ENCODE peak calls at places on chromosomes 4 and X, in six cellular contexts. One of them, this sample, is unnamed.

GRCh38 chr4:119081943-119082342 is 53.7 kb upstream of the MYOZ2 start:
- DNase-seq in GM12892: no peak
- DNase-seq in GM12878: no peak
- DNase-seq in HepG2: no peak
- DNase-seq in K562: no peak
- DNase-seq in H1: no peak
- DNase-seq in this sample: no peak

GRCh38 chr4:42152507-42153504 is at the start of gene BEND4:
- DNase-seq in GM12892: no peak
- DNase-seq in GM12878: no peak
- DNase-seq in HepG2: no peak
- DNase-seq in K562: no peak
- DNase-seq in H1: no peak
- DNase-seq in this sample: no peak

GRCh38 chrX:95058815-95059214 is 1384.8 kb downstream of the FAM133A start:
- DNase-seq in GM12892: no peak
- DNase-seq in GM12878: no peak
- DNase-seq in HepG2: no peak
- DNase-seq in K562: no peak
- DNase-seq in H1: no peak
- DNase-seq in this sample: no peak

GRCh38 chr4:174631901-174632758 is 109.8 kb upstream of the HPGD start:
- DNase-seq in GM12892: no peak
- DNase-seq in GM12878: no peak
- DNase-seq in HepG2: peak
- DNase-seq in K562: peak
- DNase-seq in H1: no peak
- DNase-seq in this sample: no peak

GRCh38 chrX:133229361-133229760 is 11.2 kb upstream of the TFDP3 start:
- DNase-seq in GM12892: no peak
- DNase-seq in GM12878: no peak
- DNase-seq in HepG2: no peak
- DNase-seq in K562: no peak
- DNase-seq in H1: no peak
- DNase-seq in this sample: no peak

GRCh38 chr4:172515266-172515879 is 653.2 kb upstream of the GALNT7 start:
- DNase-seq in GM12892: no peak
- DNase-seq in GM12878: no peak
- DNase-seq in HepG2: no peak
- DNase-seq in K562: no peak
- DNase-seq in H1: peak
- DNase-seq in this sample: no peak

GRCh38 chr4:140095694-140096482 is 58.1 kb downstream of the MAML3 start:
- DNase-seq in GM12892: no peak
- DNase-seq in GM12878: no peak
- DNase-seq in HepG2: no peak
- DNase-seq in K562: no peak
- DNase-seq in H1: no peak
- DNase-seq in this sample: no peak

GRCh38 chr4:108054025-108054424 is 64.3 kb downstream of the HADH start:
- DNase-seq in GM12892: no peak
- DNase-seq in GM12878: no peak
- DNase-seq in HepG2: no peak
- DNase-seq in K562: no peak
- DNase-seq in H1: no peak
- DNase-seq in this sample: no peak

GRCh38 chr4:5203309-5203708 is 152.0 kb downstream of the STK32B start:
- DNase-seq in GM12892: no peak
- DNase-seq in GM12878: no peak
- DNase-seq in HepG2: no peak
- DNase-seq in K562: no peak
- DNase-seq in H1: no peak
- DNase-seq in this sample: no peak

GRCh38 chrX:133630362-133630761 is 215.1 kb upstream of the GPC4 start:
- DNase-seq in GM12892: no peak
- DNase-seq in GM12878: no peak
- DNase-seq in HepG2: no peak
- DNase-seq in K562: no peak
- DNase-seq in H1: no peak
- DNase-seq in this sample: no peak

GRCh38 chr4:159006202-159006601 is 96.7 kb upstream of the RAPGEF2 start:
- DNase-seq in GM12892: no peak
- DNase-seq in GM12878: no peak
- DNase-seq in HepG2: peak
- DNase-seq in K562: no peak
- DNase-seq in H1: no peak
- DNase-seq in this sample: no peak

GRCh38 chrX:69154051-69154450 is 11.2 kb downstream of the PJA1 start:
- DNase-seq in GM12892: no peak
- DNase-seq in GM12878: no peak
- DNase-seq in HepG2: no peak
- DNase-seq in K562: no peak
- DNase-seq in H1: no peak
- DNase-seq in this sample: no peak

GRCh38 chr4:121676388-121677075 is 20.2 kb downstream of the ANXA5 start:
- DNase-seq in GM12892: no peak
- DNase-seq in GM12878: no peak
- DNase-seq in HepG2: peak
- DNase-seq in K562: no peak
- DNase-seq in H1: no peak
- DNase-seq in this sample: no peak

GRCh38 chr4:182533948-182534347 is 290.7 kb downstream of the TENM3 start:
- DNase-seq in GM12892: no peak
- DNase-seq in GM12878: no peak
- DNase-seq in HepG2: no peak
- DNase-seq in K562: no peak
- DNase-seq in H1: no peak
- DNase-seq in this sample: no peak

GRCh38 chr4:133493776-133494175 is 344.7 kb downstream of the PCDH10 start:
- DNase-seq in GM12892: no peak
- DNase-seq in GM12878: no peak
- DNase-seq in HepG2: no peak
- DNase-seq in K562: no peak
- DNase-seq in H1: no peak
- DNase-seq in this sample: no peak

GRCh38 chr4:70666369-70666768 is at the start of gene JCHAIN:
- DNase-seq in GM12892: no peak
- DNase-seq in GM12878: no peak
- DNase-seq in HepG2: no peak
- DNase-seq in K562: no peak
- DNase-seq in H1: no peak
- DNase-seq in this sample: no peak
- TF ChIP-seq TAF1 in GM12892: no peak
- TF ChIP-seq TAF1 in GM12878: no peak
- TF ChIP-seq TAF1 in HepG2: no peak
- TF ChIP-seq TAF1 in K562: no peak
- TF ChIP-seq TAF1 in H1: no peak
- TF ChIP-seq TAF1 in this sample: no peak

DNA sequence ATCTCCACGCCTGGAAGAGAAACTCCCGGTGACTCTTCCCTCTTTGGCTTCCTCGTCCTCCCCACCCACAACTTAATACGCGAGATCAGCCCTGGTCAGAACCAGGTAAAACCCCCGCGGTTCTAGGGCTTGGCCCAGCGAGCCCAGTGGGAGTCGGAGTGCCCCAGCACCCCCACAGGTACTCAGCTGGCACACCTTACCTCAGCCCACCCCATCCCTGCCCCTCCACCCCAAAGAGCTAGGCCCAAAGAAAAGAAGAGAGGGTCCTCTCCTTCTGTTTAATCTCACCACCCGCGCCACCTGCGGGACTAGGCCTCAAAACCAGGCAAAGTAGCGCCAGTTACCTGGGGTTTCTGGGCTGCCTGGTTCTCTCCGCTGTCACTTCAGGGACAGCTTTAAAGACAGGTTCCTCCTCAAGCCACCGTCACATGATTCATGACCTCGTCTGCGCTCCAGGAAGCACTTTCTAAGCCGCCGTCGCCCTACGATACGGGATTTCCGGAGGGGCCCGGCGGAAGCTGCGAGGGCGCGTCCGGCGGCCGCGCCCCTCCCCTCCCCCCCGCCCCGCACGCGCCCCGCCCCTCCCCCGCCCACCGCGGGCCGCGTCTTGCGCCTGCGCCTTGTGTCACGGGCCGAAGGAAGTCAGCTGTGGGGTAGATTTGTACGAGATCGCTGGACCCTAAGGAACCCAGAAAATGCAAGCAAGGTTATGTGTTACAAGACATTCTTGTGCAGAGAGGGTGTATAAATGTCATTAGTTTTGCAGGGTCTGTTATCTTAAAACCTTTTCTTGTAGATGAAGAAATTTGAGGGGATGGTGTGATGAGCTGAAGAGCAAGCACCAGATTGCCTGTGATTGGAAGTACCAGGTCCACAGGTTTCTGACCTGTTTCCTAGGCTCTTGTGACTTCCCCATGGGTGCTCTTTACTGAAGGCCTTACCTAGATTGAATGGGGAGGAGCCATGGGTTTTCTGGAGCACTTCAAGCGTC is at the start of gene LAMTOR3:
- DNase-seq in GM12892: peak
- DNase-seq in GM12878: peak
- DNase-seq in HepG2: peak
- DNase-seq in K562: peak
- DNase-seq in H1: peak
- DNase-seq in this sample: peak
- TF ChIP-seq POLR2A in GM12892: peak
- TF ChIP-seq POLR2A in GM12878: peak
- TF ChIP-seq POLR2A in HepG2: peak
- TF ChIP-seq POLR2A in K562: peak
- TF ChIP-seq POLR2A in H1: no peak
- TF ChIP-seq POLR2A in this sample: peak

GRCh38 chrX:16474511-16474910 is 175.4 kb upstream of the S100G start:
- DNase-seq in GM12892: no peak
- DNase-seq in GM12878: no peak
- DNase-seq in HepG2: no peak
- DNase-seq in K562: no peak
- DNase-seq in H1: no peak
- DNase-seq in this sample: no peak

GRCh38 chrX:16476009-16476408 is 173.9 kb upstream of the S100G start:
- DNase-seq in GM12892: no peak
- DNase-seq in GM12878: no peak
- DNase-seq in HepG2: no peak
- DNase-seq in K562: no peak
- DNase-seq in H1: no peak
- DNase-seq in this sample: no peak

GRCh38 chrX:16476692-16477091 is 173.3 kb upstream of the S100G start:
- DNase-seq in GM12892: no peak
- DNase-seq in GM12878: no peak
- DNase-seq in HepG2: peak
- DNase-seq in K562: no peak
- DNase-seq in H1: no peak
- DNase-seq in this sample: no peak

GRCh38 chrX:16484338-16484737 is 165.6 kb upstream of the S100G start:
- DNase-seq in GM12892: no peak
- DNase-seq in GM12878: no peak
- DNase-seq in HepG2: no peak
- DNase-seq in K562: no peak
- DNase-seq in H1: no peak
- DNase-seq in this sample: no peak

DNA sequence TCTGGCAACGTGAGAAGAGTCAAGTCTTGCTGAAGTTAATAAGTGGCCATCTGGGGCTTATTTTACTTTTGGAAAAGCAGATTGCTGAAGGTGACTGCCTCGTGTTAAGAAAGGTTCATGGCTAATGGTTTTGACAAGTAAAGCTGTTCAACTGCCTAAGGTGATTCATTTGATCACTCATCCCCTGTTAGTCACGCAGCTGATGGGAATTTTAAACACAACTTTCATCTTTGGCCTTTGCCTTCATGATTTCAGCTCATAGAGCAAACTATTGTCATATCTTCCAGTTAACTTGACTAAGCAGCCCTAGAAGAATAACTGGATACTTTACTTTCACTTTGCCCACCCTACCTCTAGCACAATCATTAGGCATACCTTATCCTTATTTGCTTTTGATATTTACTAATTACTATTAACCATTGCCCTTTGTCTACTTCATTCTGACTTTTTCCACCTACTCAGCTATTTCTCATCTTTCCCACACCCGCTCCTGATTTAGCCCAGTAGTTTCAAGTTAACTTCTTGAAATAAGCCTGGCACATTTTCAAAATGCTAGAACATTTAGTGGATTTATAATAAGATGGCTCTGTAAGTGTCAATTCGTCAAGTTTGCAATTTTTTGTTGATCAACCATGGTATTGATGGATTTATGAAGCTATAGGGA is 170.6 kb upstream of the S100G start:
- DNase-seq in GM12892: no peak
- DNase-seq in GM12878: no peak
- DNase-seq in HepG2: peak
- DNase-seq in K562: no peak
- DNase-seq in H1: no peak
- DNase-seq in this sample: no peak
- TF ChIP-seq TAF1 in GM12892: no peak
- TF ChIP-seq TAF1 in GM12878: no peak
- TF ChIP-seq TAF1 in HepG2: no peak
- TF ChIP-seq TAF1 in K562: no peak
- TF ChIP-seq TAF1 in H1: no peak
- TF ChIP-seq TAF1 in this sample: no peak

GRCh38 chrX:103586314-103586646 is 965 bp downstream of the TCEAL4 start:
- DNase-seq in GM12892: no peak
- DNase-seq in GM12878: no peak
- DNase-seq in HepG2: no peak
- DNase-seq in K562: no peak
- DNase-seq in H1: no peak
- DNase-seq in this sample: no peak

GRCh38 chrX:103584606-103585005 is 709 bp upstream of the TCEAL4 start:
- DNase-seq in GM12892: no peak
- DNase-seq in GM12878: no peak
- DNase-seq in HepG2: no peak
- DNase-seq in K562: no peak
- DNase-seq in H1: no peak
- DNase-seq in this sample: no peak

GRCh38 chrX:103586659-103587058 is 1.3 kb downstream of the TCEAL4 start:
- DNase-seq in GM12892: no peak
- DNase-seq in GM12878: no peak
- DNase-seq in HepG2: no peak
- DNase-seq in K562: no peak
- DNase-seq in H1: no peak
- DNase-seq in this sample: no peak

DNA sequence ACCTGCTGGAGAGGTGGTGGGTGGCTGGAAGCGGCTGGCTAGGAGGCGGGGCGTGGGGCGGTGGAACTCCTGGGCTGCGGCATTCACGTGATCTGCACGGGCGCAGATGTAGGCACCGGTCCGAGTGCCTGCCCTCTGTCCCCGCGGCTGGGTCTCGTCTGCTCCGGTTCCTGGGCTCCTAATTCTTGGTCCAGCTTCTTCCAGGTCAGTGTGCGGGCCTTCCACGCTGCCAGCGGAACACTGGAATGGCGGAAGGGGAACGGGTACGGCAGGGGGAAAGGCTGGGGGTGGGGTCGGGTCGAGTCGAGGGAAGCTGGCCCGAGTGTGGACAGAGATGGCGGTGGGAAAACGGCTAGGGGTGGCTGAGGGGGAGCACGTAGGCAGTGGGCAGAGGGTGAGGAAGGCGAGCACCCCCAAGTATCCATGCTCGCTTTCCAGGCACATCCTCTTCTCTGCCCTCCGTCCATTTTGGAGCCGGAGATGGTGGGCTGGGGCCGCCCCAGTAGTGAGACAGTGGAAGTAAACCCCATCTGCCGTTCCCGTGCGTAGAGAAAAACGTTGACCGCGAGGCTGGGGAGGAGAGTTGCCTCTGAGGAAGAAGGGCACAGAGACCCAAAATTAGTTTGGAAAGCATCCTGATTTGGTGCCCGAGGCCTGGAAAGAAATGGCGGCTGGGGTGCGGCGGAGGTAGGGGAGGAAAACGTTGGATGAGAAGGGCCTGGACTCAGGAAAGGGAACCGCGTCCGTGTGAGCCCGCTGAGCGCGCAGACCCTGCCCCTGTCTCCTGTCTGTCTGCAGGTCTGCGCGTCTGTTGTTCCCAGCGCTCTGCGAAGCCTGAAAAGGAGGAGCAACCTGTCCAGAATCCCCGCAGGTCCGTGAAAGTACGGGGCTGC is at the start of gene TCEAL4:
- DNase-seq in GM12892: peak
- DNase-seq in GM12878: no peak
- DNase-seq in HepG2: no peak
- DNase-seq in K562: peak
- DNase-seq in H1: no peak
- DNase-seq in this sample: no peak
- TF ChIP-seq POLR2A in GM12892: no peak
- TF ChIP-seq POLR2A in GM12878: peak
- TF ChIP-seq POLR2A in HepG2: peak
- TF ChIP-seq POLR2A in K562: no peak
- TF ChIP-seq POLR2A in H1: peak
- TF ChIP-seq POLR2A in this sample: no peak

This sample was measured in GM12891.